ENCODE peak calls at places on chromosomes 16 and 17, in six cellular contexts. N is neural progenitor cell; U is PC-9; G is renal cortical epithelial cell; P is activated CD4-positive, alpha-beta T cell treated with anti-CD3 and anti-CD28 coated beads, Interleukin-2, amount 50 U/mL, for 4 hours; Z is GM03348. F is an unnamed sample.

GRCh38 chr17:49646391-49647255 is 31.3 kb downstream of the SPOP start:
- DNase-seq in U (peak; percentile 81), G (peak; percentile 91), N (no peak), P (no peak), Z (peak; percentile 50), F (no peak)

GRCh38 chr17:33039874-33040273 is 48.2 kb downstream of the SPACA3 start:
- DNase-seq in P (no peak), G (peak; percentile 67), N (no peak), U (no peak), Z (peak; percentile 48), F (peak; percentile 15)

GRCh38 chr17:75252039-75252816 is 9.2 kb downstream of the GGA3 start:
- DNase-seq in P (no peak), Z (no peak), N (no peak), U (no peak), G (no peak), F (no peak)

GRCh38 chr16:23407436-23408125 is 45.4 kb downstream of the COG7 start:
- DNase-seq in Z (no peak), G (no peak), P (no peak), N (no peak), U (no peak), F (no peak)

GRCh38 chr17:48192321-48192731 is 84.8 kb downstream of the SNX11 start:
- DNase-seq in P (no peak), U (no peak), Z (no peak), G (peak; percentile 10), N (no peak), F (no peak)

GRCh38 chr17:17351356-17351891 is 48.3 kb downstream of the NT5M start:
- DNase-seq in G (no peak), U (no peak), P (no peak), N (no peak), Z (no peak), F (peak; percentile 78)

GRCh38 chr17:18070861-18071340 is 16.8 kb upstream of the DRG2 start:
- DNase-seq in Z (peak; percentile 55), G (peak; percentile 26), U (no peak), P (no peak), N (peak; percentile 49), F (no peak)

GRCh38 chr16:88616736-88617135 is 21.6 kb upstream of the IL17C start:
- DNase-seq in U (no peak), N (no peak), G (no peak), Z (no peak), P (no peak), F (no peak)

GRCh38 chr16:85514601-85515318 is 98.4 kb upstream of the GSE1 start:
- DNase-seq in P (no peak), G (peak; percentile 85), Z (peak; percentile 96), N (peak; percentile 73), U (peak; percentile 95), F (peak; percentile 56)

GRCh38 chr16:86664518-86665318 is 86.4 kb downstream of the FOXL1 start:
- DNase-seq in U (peak; percentile 42), N (no peak), P (peak; percentile 1), G (peak; percentile 98), Z (peak; percentile 84), F (peak; percentile 78)

GRCh38 chr17:51258756-51259573 is 884 bp downstream of the MBTD1 start:
- DNase-seq in N (no peak), U (no peak), G (no peak), P (no peak), Z (peak; percentile 19), F (peak; percentile 30)

GRCh38 chr16:58460219-58460610 is 39.7 kb upstream of the NDRG4 start:
- DNase-seq in G (no peak), N (no peak), P (no peak), U (no peak), Z (no peak), F (no peak)

GRCh38 chr16:47475786-47476185 is 14.7 kb downstream of the PHKB start:
- DNase-seq in U (no peak), P (no peak), Z (no peak), N (no peak), G (peak; percentile 21), F (no peak)

GRCh38 chr17:78953356-78954350 is 26.1 kb downstream of the LGALS3BP start:
- DNase-seq in N (peak; percentile 54), Z (no peak), P (no peak), U (no peak), G (no peak), F (no peak)

GRCh38 chr16:85718682-85719081 is 29.9 kb upstream of the GINS2 start:
- DNase-seq in G (peak; percentile 7), P (no peak), Z (peak; percentile 64), N (peak; percentile 59), U (no peak), F (no peak)

GRCh38 chr16:89155851-89156739 is 15.5 kb upstream of the CDH15 start:
- DNase-seq in U (no peak), Z (no peak), G (no peak), P (no peak), N (no peak), F (no peak)

GRCh38 chr16:30444231-30445148 is 1.2 kb downstream of the SEPHS2 start:
- DNase-seq in G (no peak), Z (no peak), N (no peak), U (no peak), P (no peak), F (no peak)

GRCh38 chr16:70594569-70594968 is 51.8 kb upstream of the IL34 start:
- DNase-seq in Z (no peak), U (peak; percentile 75), N (no peak), P (no peak), G (peak; percentile 23), F (peak; percentile 89)

GRCh38 chr17:50058296-50058945 is 2.5 kb downstream of the ITGA3 start:
- DNase-seq in U (no peak), Z (no peak), P (no peak), N (no peak), G (no peak), F (no peak)

GRCh38 chr16:57623251-57624043 is 5.0 kb upstream of the ADGRG1 start:
- DNase-seq in P (no peak), G (peak; percentile 84), Z (no peak), U (peak; percentile 93), N (peak; percentile 46), F (no peak)

GRCh38 chr17:70099884-70100283 is 24.9 kb downstream of the KCNJ16 start:
- DNase-seq in N (no peak), P (no peak), G (no peak), U (no peak), Z (no peak), F (no peak)

GRCh38 chr17:12402963-12403622 is 262.6 kb upstream of the MYOCD start:
- DNase-seq in G (no peak), Z (peak; percentile 59), P (no peak), N (no peak), U (no peak), F (no peak)

GRCh38 chr16:78487471-78487870 is 388.0 kb downstream of the WWOX start:
- DNase-seq in G (no peak), N (no peak), P (no peak), Z (no peak), U (no peak), F (no peak)

GRCh38 chr16:56866955-56867830 is 2.2 kb downstream of the SLC12A3 start:
- DNase-seq in G (peak; percentile 72), P (peak; percentile 24), Z (peak; percentile 83), U (peak; percentile 41), N (peak; percentile 75), F (no peak)

GRCh38 chr17:60645918-60646523 is 31.6 kb upstream of the BCAS3 start:
- DNase-seq in Z (no peak), P (no peak), G (no peak), U (no peak), N (no peak), F (no peak)

GRCh38 chr16:13036600-13036999 is 135.2 kb downstream of the SHISA9 start:
- DNase-seq in G (peak; percentile 56), U (no peak), Z (peak; percentile 26), N (peak; percentile 90), P (no peak), F (no peak)

GRCh38 chr17:915416-916201 is 64.0 kb downstream of the NXN start:
- DNase-seq in N (peak; percentile 49), G (peak; percentile 64), Z (no peak), P (no peak), U (no peak), F (no peak)

GRCh38 chr17:63433746-63434591 is 12.1 kb downstream of the CYB561 start:
- DNase-seq in U (no peak), G (no peak), Z (peak; percentile 94), P (no peak), N (no peak), F (peak; percentile 82)

GRCh38 chr17:27236710-27237315 is 57.1 kb upstream of the WSB1 start:
- DNase-seq in U (peak; percentile 68), Z (peak; percentile 76), G (peak; percentile 75), P (peak; percentile 80), N (peak; percentile 73), F (peak; percentile 87)

GRCh38 chr17:40323731-40324650 is 15.0 kb downstream of the RARA start:
- DNase-seq in N (no peak), Z (no peak), U (peak; percentile 13), P (peak; percentile 58), G (no peak), F (peak; percentile 93)

GRCh38 chr16:88613-89012 is 10.6 kb downstream of the MPG start:
- DNase-seq in N (no peak), Z (no peak), G (no peak), P (no peak), U (no peak), F (no peak)

GRCh38 chr16:369275-369865 is 968 bp downstream of the MRPL28 start:
- DNase-seq in U (no peak), P (no peak), Z (no peak), N (no peak), G (no peak), F (no peak)

F was measured in lower leg skin.